ENCODE peak calls at places on chromosome 20, in nine cellular contexts. B is CD8-positive, alpha-beta memory T cell; G is fibroblast of lung; H is aorta; L is Karpas-422; Y is A549; T is cardiac muscle cell; P is heart right ventricle; F is psoas muscle. W is an unnamed sample. For H3K4me1, the result is how much of the 10 kb centered on the place peaks cover.

GRCh38 chr20:3980260-3981131 is 34.9 kb downstream of the RNF24 start:
- DNase-seq in H (no peak), F (no peak), P (no peak), T (no peak), B (no peak), L (no peak), G (peak), Y (peak), W (no peak)

GRCh38 chr20:34751453-34751852 is 47.3 kb downstream of the TP53INP2 start:
- DNase-seq in H (no peak), T (no peak), P (no peak), L (no peak), G (no peak), Y (no peak), F (no peak), B (no peak), W (no peak)

GRCh38 chr20:24498641-24499040 is 29.2 kb downstream of the SYNDIG1 start:
- DNase-seq in P (no peak), T (no peak), F (no peak), B (no peak), H (no peak), G (no peak), Y (no peak), L (no peak), W (no peak)

GRCh38 chr20:23049201-23049932 is at the start of gene THBD:
- DNase-seq in P (peak), F (peak), B (no peak), G (peak), T (peak), Y (peak), H (peak), L (no peak), W (peak)

GRCh38 chr20:53918949-53919361 is 151.4 kb downstream of the BCAS1 start:
- DNase-seq in P (no peak), B (no peak), Y (no peak), G (no peak), T (peak), H (no peak), F (no peak), L (peak), W (no peak)

GRCh38 chr20:3748073-3748472 is 15.6 kb downstream of the HSPA12B start:
- DNase-seq in T (no peak), L (no peak), G (no peak), H (no peak), B (no peak), F (no peak), P (no peak), Y (no peak), W (no peak)

GRCh38 chr20:58818585-58819285 is 32.0 kb downstream of the GNAS-AS1 start:
- DNase-seq in F (no peak), L (no peak), B (no peak), T (peak), G (no peak), H (no peak), P (no peak), Y (no peak), W (no peak)

GRCh38 chr20:17142666-17143065 is 84.2 kb upstream of the PCSK2 start:
- DNase-seq in P (no peak), G (no peak), T (no peak), L (no peak), Y (no peak), F (no peak), H (no peak), B (no peak), W (no peak)

GRCh38 chr20:53768329-53768728 is 174.7 kb upstream of the ZNF217 start:
- DNase-seq in F (no peak), T (no peak), L (no peak), H (no peak), Y (no peak), G (no peak), P (no peak), B (no peak), W (no peak)

GRCh38 chr20:45368221-45368980 is 5.4 kb downstream of the SYS1 start:
- DNase-seq in H (no peak), Y (no peak), B (peak), L (peak), G (no peak), T (no peak), F (no peak), P (no peak), W (no peak)

GRCh38 chr20:39451386-39451785 is 489.2 kb downstream of the DHX35 start:
- DNase-seq in B (no peak), P (no peak), G (no peak), H (no peak), Y (no peak), T (no peak), F (no peak), L (peak), W (no peak)

GRCh38 chr20:37757550-37757949 is 63.7 kb downstream of the CTNNBL1 start:
- DNase-seq in T (peak), L (peak), H (no peak), P (no peak), F (no peak), G (no peak), Y (no peak), B (no peak), W (no peak)

GRCh38 chr20:3797592-3798404 is 1.7 kb downstream of the CDC25B start:
- DNase-seq in B (peak), L (no peak), G (peak), Y (no peak), P (no peak), T (no peak), F (peak), H (peak), W (no peak)

GRCh38 chr20:7716286-7716972 is 223.8 kb downstream of the HAO1 start:
- DNase-seq in F (no peak), Y (no peak), T (no peak), H (no peak), P (no peak), G (no peak), B (no peak), L (no peak), W (no peak)

GRCh38 chr20:63128956-63129355 is 87.0 kb downstream of the YTHDF1 start:
- DNase-seq in T (no peak), F (peak), Y (no peak), B (peak), P (no peak), L (no peak), H (peak), G (no peak), W (no peak)

GRCh38 chr20:15482525-15482924 is 1090.7 kb downstream of the KIF16B start:
- DNase-seq in Y (no peak), P (no peak), F (no peak), G (no peak), H (no peak), B (no peak), T (no peak), L (no peak), W (no peak)

GRCh38 chr20:48198951-48199431 is 413.7 kb upstream of the SULF2 start:
- DNase-seq in F (peak), T (no peak), B (no peak), P (no peak), H (peak), L (no peak), Y (no peak), G (no peak), W (no peak)

GRCh38 chr20:21719592-21720214 is 14.2 kb downstream of the PAX1 start:
- DNase-seq in B (no peak), H (no peak), G (peak), L (peak), F (no peak), Y (peak), P (peak), T (peak), W (peak)

GRCh38 chr20:62372042-62372993 is 5.2 kb upstream of the LAMA5 start:
- DNase-seq in Y (peak), H (no peak), F (no peak), G (no peak), T (no peak), B (no peak), L (no peak), P (no peak), W (no peak)

GRCh38 chr20:16407251-16408067 is 165.8 kb downstream of the KIF16B start:
- DNase-seq in P (no peak), L (no peak), B (no peak), F (no peak), H (no peak), Y (peak), T (no peak), G (no peak), W (no peak)

GRCh38 chr20:34541264-34541901 is 17.1 kb upstream of the MAP1LC3A start:
- DNase-seq in Y (no peak), F (no peak), T (no peak), G (no peak), H (no peak), L (no peak), B (no peak), P (no peak), W (no peak)

GRCh38 chr20:62121776-62122658 is at the start of gene LSM14B:
- DNase-seq in F (peak), B (peak), H (peak), L (peak), G (peak), P (peak), T (peak), Y (peak), W (peak)

GRCh38 chr20:46905364-46906125 is 10.9 kb downstream of the EYA2 start:
- DNase-seq in G (no peak), H (no peak), L (no peak), F (peak), P (no peak), Y (no peak), T (no peak), B (no peak), W (no peak)

GRCh38 chr20:35387334-35387733 is 24.4 kb downstream of the UQCC1 start:
- DNase-seq in H (no peak), L (no peak), B (no peak), T (no peak), G (peak), Y (no peak), F (no peak), P (no peak), W (no peak)

GRCh38 chr20:17444091-17444490 is 87.1 kb downstream of the BFSP1 start:
- DNase-seq in T (no peak), Y (no peak), F (no peak), L (no peak), G (no peak), B (no peak), P (no peak), H (no peak), W (no peak)

GRCh38 chr20:58692579-58693225 is at the start of gene NPEPL1:
- DNase-seq in P (peak), Y (peak), F (peak), T (peak), B (peak), G (peak), L (peak), H (peak), W (peak)

GRCh38 chr20:33947709-33948295 is 45.9 kb upstream of the RALY start:
- DNase-seq in L (peak), G (peak), F (no peak), Y (peak), B (peak), T (peak), P (no peak), H (no peak), W (no peak)

GRCh38 chr20:63230800-63231268 is 4.9 kb upstream of the BIRC7 start:
- DNase-seq in T (peak), B (no peak), F (peak), L (no peak), G (peak), Y (peak), H (peak), P (peak), W (peak)

GRCh38 chr20:821083-822065 is 12.1 kb upstream of the FAM110A start:
- DNase-seq in H (no peak), B (no peak), T (no peak), Y (no peak), F (no peak), P (no peak), L (no peak), G (no peak), W (no peak)

GRCh38 chr20:63224272-63225081 is 8.5 kb upstream of the YTHDF1 start:
- DNase-seq in F (no peak), Y (peak), H (peak), B (no peak), T (peak), L (no peak), G (peak), P (peak), W (peak)

GRCh38 chr20:5168582-5169396 is 42.0 kb downstream of the CDS2 start:
- DNase-seq in G (peak), P (peak), Y (no peak), T (no peak), B (no peak), L (no peak), H (no peak), F (no peak), W (no peak)

GRCh38 chr20:34895465-34895864 is 19.1 kb downstream of the ACSS2 start:
- DNase-seq in B (no peak), F (no peak), H (no peak), L (no peak), G (no peak), Y (no peak), P (no peak), T (no peak), W (no peak)

GRCh38 chr20:47125553-47126373 is 230.7 kb downstream of the ZMYND8 start:
- DNase-seq in F (no peak), P (no peak), H (no peak), B (no peak), L (no peak), G (peak), T (peak), Y (no peak), W (no peak)

GRCh38 chr20:59676126-59676876 is 72.0 kb downstream of the PHACTR3 start:
- DNase-seq in Y (no peak), B (no peak), L (no peak), H (no peak), T (no peak), G (no peak), F (no peak), P (no peak), W (no peak)

GRCh38 chr20:5150226-5151076 is 23.6 kb downstream of the CDS2 start:
- DNase-seq in L (no peak), F (peak), P (no peak), B (no peak), Y (peak), G (peak), T (no peak), H (no peak), W (no peak)

GRCh38 chr20:17969276-17969883 is 562 bp downstream of the MGME1 start:
- DNase-seq in P (peak), G (peak), Y (peak), L (peak), F (peak), T (peak), H (peak), B (peak), W (peak)

GRCh38 chr20:43188234-43188653 is 1.5 kb downstream of the PTPRT start:
- DNase-seq in B (no peak), G (no peak), L (no peak), T (peak), F (no peak), P (no peak), Y (no peak), H (no peak), W (no peak)

GRCh38 chr20:38855356-38855755 is 49.9 kb downstream of the PPP1R16B start:
- DNase-seq in H (no peak), Y (no peak), T (no peak), G (no peak), L (no peak), F (no peak), B (no peak), P (no peak), W (no peak)

GRCh38 chr20:32386091-32386490 is 28.0 kb downstream of the ASXL1 start:
- DNase-seq in P (no peak), F (no peak), B (no peak), L (no peak), T (no peak), G (peak), Y (no peak), H (no peak), W (no peak)

GRCh38 chr20:32380745-32381144 is 22.6 kb downstream of the ASXL1 start:
- DNase-seq in G (no peak), H (no peak), T (no peak), P (no peak), B (no peak), Y (no peak), L (no peak), F (no peak), W (no peak)

GRCh38 chr20:32387262-32387661 is 29.1 kb downstream of the ASXL1 start:
- DNase-seq in B (peak), H (no peak), L (no peak), P (no peak), Y (no peak), F (no peak), T (no peak), G (no peak), W (no peak)

GRCh38 chr20:32382102-32382950 is 24.2 kb downstream of the ASXL1 start:
- DNase-seq in H (no peak), F (no peak), B (no peak), P (no peak), G (no peak), L (no peak), T (no peak), Y (no peak), W (no peak)

DNA sequence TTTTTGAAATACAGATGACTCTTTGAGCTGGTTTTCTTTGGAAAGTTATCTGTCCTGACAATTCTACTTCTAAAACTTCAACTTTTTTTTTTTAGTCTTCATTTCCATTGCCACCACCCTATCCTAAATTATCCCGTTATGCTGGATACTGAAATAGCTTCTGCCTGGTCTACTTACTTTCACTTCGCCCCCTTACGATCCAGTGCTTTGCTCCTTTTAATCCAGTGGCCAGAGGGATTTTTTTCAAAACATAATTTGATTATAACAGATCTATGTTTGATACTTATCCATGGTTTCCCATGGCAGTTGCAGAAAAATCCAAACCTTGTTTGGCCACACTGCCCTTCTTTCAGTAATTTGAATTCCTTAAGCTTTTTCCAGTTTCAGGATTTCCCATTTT is 27.4 kb downstream of the ASXL1 start:
- DNase-seq in P (no peak), Y (no peak), T (no peak), B (no peak), H (no peak), F (no peak), G (peak), L (no peak), W (no peak)
- H3K27ac ChIP-seq in P (no peak), Y (no peak), T (peak), B (no peak), H (no peak), F (no peak), G (no peak), L (no peak), W (no peak)

DNA sequence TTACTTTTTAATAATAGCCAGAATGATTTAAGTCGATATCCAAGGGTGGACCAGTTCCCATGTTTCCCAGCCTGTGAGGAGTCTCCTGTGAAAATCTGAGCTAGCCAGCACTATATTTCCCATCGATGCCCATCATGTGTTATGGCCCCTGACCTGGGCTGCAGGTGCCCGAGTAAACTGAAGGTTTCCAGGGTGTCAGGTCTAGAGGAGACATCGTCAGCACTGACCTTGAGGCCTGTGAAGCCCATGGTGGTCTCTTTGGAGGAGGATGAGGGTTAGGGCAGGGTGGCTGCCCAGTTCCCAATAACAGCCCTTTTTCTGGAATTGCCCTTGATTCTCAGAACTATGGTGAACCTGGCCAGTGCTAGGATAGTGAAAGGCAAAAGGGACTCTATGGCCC is 63.0 kb upstream of the TOP1 start:
- DNase-seq in B (no peak), T (no peak), P (no peak), G (no peak), F (no peak), H (no peak), L (no peak), Y (no peak), W (no peak)
- H3K4me1 ChIP-seq in B (under half), T (under half), P (under half), G (under half), F (under half), H (under half), L (under half), Y (under half), W (under half)

GRCh38 chr20:11919046-11919445 is 1.4 kb downstream of the BTBD3 start:
- DNase-seq in H (no peak), F (no peak), L (no peak), Y (no peak), G (peak), B (no peak), T (no peak), P (peak), W (peak)

GRCh38 chr20:11919571-11919970 is 1.9 kb downstream of the BTBD3 start:
- DNase-seq in B (no peak), G (no peak), Y (no peak), T (no peak), P (no peak), H (no peak), L (no peak), F (no peak), W (no peak)

GRCh38 chr20:11920083-11920482 is 2.4 kb downstream of the BTBD3 start:
- DNase-seq in H (no peak), T (no peak), B (no peak), F (no peak), P (no peak), G (no peak), Y (no peak), L (no peak), W (no peak)

GRCh38 chr20:11917663-11918062 is at the start of gene BTBD3:
- DNase-seq in B (no peak), T (peak), P (peak), H (peak), G (peak), L (no peak), Y (no peak), F (peak), W (peak)

DNA sequence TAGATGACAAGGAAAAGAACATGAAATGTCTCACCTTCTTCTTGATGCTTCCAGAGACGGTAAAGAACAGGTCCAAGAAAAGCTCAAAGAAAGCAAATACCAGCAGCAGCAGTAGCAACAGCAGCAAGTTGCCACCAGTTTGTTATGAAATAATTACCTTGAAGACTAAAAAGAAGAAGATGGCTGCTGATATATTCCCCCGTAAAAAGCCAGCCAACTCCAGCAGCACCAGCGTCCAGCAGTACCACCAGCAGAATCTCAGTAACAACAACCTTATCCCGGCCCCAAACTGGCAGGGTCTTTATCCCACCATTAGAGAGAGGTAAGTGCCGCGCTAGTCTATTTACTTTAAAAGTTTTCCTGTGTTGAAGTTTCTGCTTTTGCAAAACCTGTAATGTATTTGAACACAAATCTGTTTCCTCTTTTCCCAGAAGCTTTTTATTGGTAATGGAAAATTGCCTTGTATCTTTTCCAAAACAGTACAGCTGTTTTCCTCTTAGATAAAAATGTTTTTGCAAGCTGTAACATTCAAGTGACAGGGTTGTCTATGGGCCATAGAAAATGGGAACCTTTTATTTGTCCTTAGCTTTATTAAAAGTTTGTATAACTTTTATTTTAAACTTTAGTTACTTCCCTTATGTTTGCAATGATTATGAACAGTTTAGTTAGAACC is 723 bp downstream of the BTBD3 start:
- DNase-seq in P (no peak), F (no peak), L (no peak), B (no peak), T (no peak), G (peak), Y (no peak), H (no peak), W (no peak)
- H3K27ac ChIP-seq in P (peak), F (peak), L (no peak), B (no peak), T (peak), G (peak), Y (no peak), H (no peak), W (peak)

DNA sequence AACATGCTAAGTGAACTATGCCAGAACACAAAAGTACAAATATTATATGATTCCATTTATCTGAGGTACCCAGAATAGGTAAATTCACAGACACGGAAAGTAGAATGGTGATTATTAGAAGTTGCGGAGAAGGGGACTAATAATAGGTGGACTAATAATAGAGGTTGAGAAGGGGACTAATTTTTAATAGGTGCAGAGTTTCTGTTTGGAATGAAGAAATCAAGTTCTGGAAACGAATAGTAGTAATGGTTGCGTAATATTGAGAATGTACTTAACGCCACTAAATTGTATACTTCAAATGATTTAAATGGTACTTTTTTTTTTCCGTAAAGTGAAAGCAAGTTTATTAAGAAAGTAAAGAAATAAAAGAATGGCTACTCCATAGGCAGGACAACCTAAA is 33.2 kb downstream of the B4GALT5 start:
- DNase-seq in Y (no peak), L (no peak), H (no peak), F (no peak), P (no peak), T (no peak), G (peak), B (no peak), W (no peak)
- H3K4me1 ChIP-seq in Y (half or more), L (under half), H (under half), F (half or more), P (half or more), T (under half), G (under half), B (under half), W (half or more)